ENCODE peak calls at places on chromosomes 16 and 17, in four cellular contexts. B is uterus; O is activated CD4-positive, CD25-positive, alpha-beta regulatory T cell; X is HT1080. Q is an unnamed sample.

GRCh38 chr16:53435066-53435688 is 906 bp downstream of the RBL2 start:
- DNase-seq in O (peak), B (peak), X (peak), Q (peak)

GRCh38 chr17:64661981-64662773 is at the start of gene SMURF2:
- DNase-seq in B (peak), X (peak), O (peak), Q (peak)

GRCh38 chr17:58504826-58505351 is 9.5 kb downstream of the MTMR4 start:
- DNase-seq in B (no peak), O (no peak), X (no peak), Q (no peak)

GRCh38 chr16:80113876-80114574 is 426.8 kb upstream of the DYNLRB2 start:
- DNase-seq in B (no peak), O (no peak), X (no peak), Q (no peak)

GRCh38 chr17:79790805-79791353 is 6.0 kb downstream of the CBX8 start:
- DNase-seq in B (no peak), O (no peak), X (no peak), Q (no peak)

GRCh38 chr17:15944720-15945492 is at the start of gene ADORA2B:
- DNase-seq in B (no peak), X (no peak), O (no peak), Q (peak)

GRCh38 chr16:87101903-87102302 is 215.3 kb downstream of the C16orf95 start:
- DNase-seq in B (no peak), X (no peak), O (no peak), Q (no peak)

GRCh38 chr16:86899757-86900156 is 321.4 kb downstream of the FOXL1 start:
- DNase-seq in O (no peak), B (no peak), X (peak), Q (no peak)

GRCh38 chr16:31568577-31569359 is 41.1 kb downstream of the AHSP start:
- DNase-seq in O (no peak), B (peak), X (no peak), Q (peak)

GRCh38 chr16:55497558-55497957 is 11.3 kb upstream of the LPCAT2 start:
- DNase-seq in O (no peak), X (no peak), B (no peak), Q (no peak)

GRCh38 chr17:39597372-39598046 is 10.2 kb downstream of the NEUROD2 start:
- DNase-seq in X (no peak), B (no peak), O (no peak), Q (no peak)

GRCh38 chr17:40980594-40980993 is 3.5 kb downstream of the KRT40 start:
- DNase-seq in O (no peak), B (no peak), X (no peak), Q (no peak)

GRCh38 chr16:30115238-30115637 is 1.9 kb upstream of the GDPD3 start:
- DNase-seq in O (no peak), X (no peak), B (no peak), Q (no peak)

GRCh38 chr16:53043462-53043861 is 9.2 kb downstream of the CHD9NB start:
- DNase-seq in O (no peak), X (no peak), B (no peak), Q (no peak)

GRCh38 chr17:75459246-75459589 is 2.8 kb downstream of the TMEM94 start:
- DNase-seq in B (no peak), X (no peak), O (no peak), Q (no peak)

GRCh38 chr17:3977387-3977786 is 13.2 kb upstream of the ATP2A3 start:
- DNase-seq in X (no peak), O (no peak), B (no peak), Q (no peak)

GRCh38 chr17:48724241-48725004 is 1.4 kb downstream of the PRAC2 start:
- DNase-seq in B (peak), O (peak), X (peak), Q (no peak)

GRCh38 chr17:54353789-54354525 is 531.2 kb downstream of the KIF2B start:
- DNase-seq in O (no peak), X (peak), B (no peak), Q (no peak)

GRCh38 chr16:3654249-3654991 is at the start of gene DNASE1:
- DNase-seq in X (peak), B (peak), O (peak), Q (peak)

GRCh38 chr16:921321-921905 is 49.4 kb downstream of the LMF1 start:
- DNase-seq in B (no peak), O (no peak), X (no peak), Q (no peak)

GRCh38 chr17:75604034-75604695 is 16.6 kb downstream of the MYO15B start:
- DNase-seq in B (no peak), X (no peak), O (no peak), Q (no peak)

GRCh38 chr17:49691677-49692191 is 13.8 kb upstream of the SPOP start:
- DNase-seq in B (no peak), X (no peak), O (no peak), Q (no peak)

GRCh38 chr16:57479422-57480126 is 6.7 kb downstream of the DOK4 start:
- DNase-seq in B (no peak), O (no peak), X (peak), Q (no peak)

GRCh38 chr16:57039148-57039812 is 49.9 kb downstream of the NLRC5 start:
- DNase-seq in X (peak), O (no peak), B (no peak), Q (no peak)

GRCh38 chr17:15431201-15431600 is 36.2 kb downstream of the CDRT4 start:
- DNase-seq in O (no peak), X (no peak), B (peak), Q (no peak)